ENCODE peak calls at places on chromosomes 11 and 22, in four cellular contexts. W, A, S and Y are unnamed samples.

GRCh38 chr11:108758458-108758857 is 93.6 kb downstream of the DDX10 start:
- DNase-seq in W (no peak), A (no peak), S (no peak), Y (no peak)

GRCh38 chr11:12802418-12803085 is 128.3 kb downstream of the TEAD1 start:
- DNase-seq in W (peak), A (peak), S (peak), Y (no peak)

GRCh38 chr11:40281055-40281580 is 1178.3 kb downstream of the LRRC4C start:
- DNase-seq in W (no peak), A (no peak), S (no peak), Y (no peak)

GRCh38 chr11:127610787-127611186 is 610.2 kb upstream of the KIRREL3 start:
- DNase-seq in W (no peak), A (no peak), S (no peak), Y (no peak)

GRCh38 chr11:78230161-78230877 is 41.6 kb downstream of the USP35 start:
- DNase-seq in W (no peak), A (peak), S (no peak), Y (no peak)

GRCh38 chr22:19578180-19579004 is 54.2 kb upstream of the CLDN5 start:
- DNase-seq in W (no peak), A (peak), S (no peak), Y (no peak)

GRCh38 chr11:65871811-65872548 is 620 bp downstream of the EFEMP2 start:
- DNase-seq in W (no peak), A (no peak), S (no peak), Y (peak)

GRCh38 chr22:42217019-42217751 is 53.3 kb downstream of the TCF20 start:
- DNase-seq in W (peak), A (no peak), S (no peak), Y (no peak)

GRCh38 chr11:8871283-8871775 is 39.7 kb upstream of the AKIP1 start:
- DNase-seq in W (peak), A (no peak), S (peak), Y (peak)

GRCh38 chr11:39806652-39807051 is 1652.8 kb downstream of the LRRC4C start:
- DNase-seq in W (no peak), A (no peak), S (no peak), Y (no peak)

GRCh38 chr11:70491696-70492472 is 93.6 kb downstream of the CTTN start:
- DNase-seq in W (no peak), A (no peak), S (no peak), Y (no peak)

GRCh38 chr11:112999518-112999917 is 38.3 kb downstream of the NCAM1 start:
- DNase-seq in W (no peak), A (no peak), S (no peak), Y (no peak)

GRCh38 chr11:71929491-71929890 is 645 bp downstream of the RNF121 start:
- DNase-seq in W (no peak), A (no peak), S (no peak), Y (no peak)

GRCh38 chr11:17431139-17431538 is 42.7 kb upstream of the KCNJ11 start:
- DNase-seq in W (no peak), A (no peak), S (no peak), Y (no peak)

GRCh38 chr11:97893612-97894011 is 1127.1 kb upstream of the CNTN5 start:
- DNase-seq in W (no peak), A (no peak), S (no peak), Y (no peak)

GRCh38 chr11:102253018-102253775 is 64.1 kb upstream of the BIRC3 start:
- DNase-seq in W (no peak), A (peak), S (no peak), Y (no peak)

GRCh38 chr11:25876456-25876965 is 455.4 kb upstream of the ANO3 start:
- DNase-seq in W (no peak), A (no peak), S (no peak), Y (no peak)

GRCh38 chr11:128903248-128904041 is 12.3 kb downstream of the KCNJ5 start:
- DNase-seq in W (no peak), A (no peak), S (no peak), Y (no peak)

GRCh38 chr11:65454696-65455456 is 32.3 kb downstream of the NEAT1 start:
- DNase-seq in W (peak), A (peak), S (peak), Y (peak)

GRCh38 chr11:108959124-108959761 is 294.4 kb downstream of the DDX10 start:
- DNase-seq in W (no peak), A (no peak), S (no peak), Y (no peak)

GRCh38 chr11:119716475-119717057 is 12.4 kb downstream of the NECTIN1 start:
- DNase-seq in W (no peak), A (no peak), S (no peak), Y (no peak)

GRCh38 chr11:132456735-132457328 is 1075.5 kb downstream of the OPCML start:
- DNase-seq in W (no peak), A (no peak), S (no peak), Y (no peak)

GRCh38 chr11:75189911-75190310 is 39.0 kb downstream of the SLCO2B1 start:
- DNase-seq in W (no peak), A (no peak), S (no peak), Y (no peak)

GRCh38 chr22:27170491-27170890 is 513.1 kb downstream of the MIAT start:
- DNase-seq in W (peak), A (no peak), S (no peak), Y (no peak)

GRCh38 chr22:19463491-19464469 is 15.2 kb downstream of the UFD1 start:
- DNase-seq in W (no peak), A (no peak), S (no peak), Y (no peak)

GRCh38 chr22:38700271-38700788 is 413 bp downstream of the JOSD1 start:
- DNase-seq in W (no peak), A (no peak), S (peak), Y (peak)

GRCh38 chr11:70423523-70424505 is 25.5 kb downstream of the CTTN start:
- DNase-seq in W (peak), A (peak), S (peak), Y (no peak)

GRCh38 chr11:5367461-5368074 is 16.0 kb upstream of the OR51M1 start:
- DNase-seq in W (no peak), A (no peak), S (no peak), Y (no peak)

GRCh38 chr11:106961518-106961917 is 56.8 kb downstream of the GUCY1A2 start:
- DNase-seq in W (peak), A (no peak), S (no peak), Y (no peak)

GRCh38 chr11:118768715-118769114 is 22.2 kb downstream of the DDX6 start:
- DNase-seq in W (no peak), A (no peak), S (peak), Y (no peak)

GRCh38 chr11:72584293-72584921 is 89.8 kb downstream of the PDE2A start:
- DNase-seq in W (no peak), A (no peak), S (no peak), Y (peak)

GRCh38 chr11:15967966-15968365 is 388.4 kb downstream of the SOX6 start:
- DNase-seq in W (peak), A (no peak), S (no peak), Y (no peak)

GRCh38 chr11:74057251-74058151 is 48.6 kb upstream of the UCP3 start:
- DNase-seq in W (no peak), A (peak), S (peak), Y (no peak)

GRCh38 chr11:57340228-57340627 is 2.1 kb downstream of the P2RX3 start:
- DNase-seq in W (no peak), A (peak), S (no peak), Y (peak)

GRCh38 chr22:49569286-49570031 is 258.2 kb downstream of the BRD1 start:
- DNase-seq in W (no peak), A (no peak), S (no peak), Y (no peak)

GRCh38 chr11:77322506-77322905 is 21.0 kb upstream of the GDPD4 start:
- DNase-seq in W (no peak), A (no peak), S (no peak), Y (no peak)

GRCh38 chr11:31652528-31652927 is 143.0 kb downstream of the ELP4 start:
- DNase-seq in W (no peak), A (no peak), S (no peak), Y (no peak)

GRCh38 chr11:31810779-31811647 is at the start of gene PAX6:
- DNase-seq in W (peak), A (peak), S (peak), Y (peak)

GRCh38 chr11:27462543-27462942 is 10.0 kb downstream of the LGR4 start:
- DNase-seq in W (peak), A (peak), S (no peak), Y (no peak)

GRCh38 chr11:69300124-69301032 is 6.4 kb downstream of the MYEOV start:
- DNase-seq in W (peak), A (peak), S (no peak), Y (no peak)
- TF ChIP-seq HMGXB4 in W (no peak), A (no peak), S (no peak), Y (no peak)

DNA sequence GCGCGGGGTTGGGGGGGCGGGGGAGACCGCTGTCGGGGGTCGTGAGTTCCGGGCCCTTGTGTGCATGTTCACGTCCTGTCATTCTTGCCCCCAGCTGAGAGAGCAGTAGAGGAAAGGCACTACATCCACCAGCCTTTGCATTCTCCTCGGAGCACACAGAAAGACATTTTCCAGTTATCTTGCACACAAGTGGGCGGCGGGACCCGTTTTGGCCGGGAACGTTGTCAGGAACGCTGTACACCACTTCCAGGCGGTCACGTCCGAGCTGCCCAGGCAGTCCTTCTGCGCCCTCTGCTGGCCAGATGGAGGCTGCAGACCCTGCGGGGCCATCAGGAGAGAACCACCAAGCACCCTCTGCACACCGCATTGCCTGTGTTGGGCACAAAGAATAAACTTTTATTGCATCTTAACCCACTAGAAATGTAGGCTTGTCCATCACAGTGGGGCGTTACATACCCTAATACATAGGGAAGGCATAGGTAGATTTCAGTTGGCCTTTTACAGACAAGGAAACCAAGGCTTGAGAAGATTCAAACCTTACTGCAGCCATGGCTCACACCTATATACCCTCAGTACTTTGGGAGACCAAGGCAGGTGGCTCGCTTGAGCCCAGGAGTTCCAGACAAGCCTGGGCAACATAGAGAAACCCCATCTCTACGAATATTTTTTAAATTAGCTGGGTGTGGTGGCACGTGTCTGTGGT is 2.8 kb upstream of the CDKN1C start:
- DNase-seq in W (peak), A (peak), S (peak), Y (peak)
- TF ChIP-seq JUN in W (no peak), A (no peak), S (no peak), Y (no peak)

GRCh38 chr22:36026741-36027140 is 1.9 kb downstream of the RBFOX2 start:
- DNase-seq in W (no peak), A (no peak), S (no peak), Y (no peak)
- TF ChIP-seq HMGXB4 in W (no peak), A (no peak), S (no peak), Y (no peak)

GRCh38 chr11:1481483-1481825 is 5.1 kb downstream of the MOB2 start:
- DNase-seq in W (no peak), A (no peak), S (no peak), Y (no peak)

GRCh38 chr11:1479678-1480118 is 6.9 kb downstream of the MOB2 start:
- DNase-seq in W (no peak), A (no peak), S (no peak), Y (no peak)

GRCh38 chr11:1480191-1480554 is 6.4 kb downstream of the MOB2 start:
- DNase-seq in W (no peak), A (no peak), S (no peak), Y (no peak)

GRCh38 chr11:1481861-1482441 is 4.6 kb downstream of the MOB2 start:
- DNase-seq in W (no peak), A (no peak), S (no peak), Y (no peak)

DNA sequence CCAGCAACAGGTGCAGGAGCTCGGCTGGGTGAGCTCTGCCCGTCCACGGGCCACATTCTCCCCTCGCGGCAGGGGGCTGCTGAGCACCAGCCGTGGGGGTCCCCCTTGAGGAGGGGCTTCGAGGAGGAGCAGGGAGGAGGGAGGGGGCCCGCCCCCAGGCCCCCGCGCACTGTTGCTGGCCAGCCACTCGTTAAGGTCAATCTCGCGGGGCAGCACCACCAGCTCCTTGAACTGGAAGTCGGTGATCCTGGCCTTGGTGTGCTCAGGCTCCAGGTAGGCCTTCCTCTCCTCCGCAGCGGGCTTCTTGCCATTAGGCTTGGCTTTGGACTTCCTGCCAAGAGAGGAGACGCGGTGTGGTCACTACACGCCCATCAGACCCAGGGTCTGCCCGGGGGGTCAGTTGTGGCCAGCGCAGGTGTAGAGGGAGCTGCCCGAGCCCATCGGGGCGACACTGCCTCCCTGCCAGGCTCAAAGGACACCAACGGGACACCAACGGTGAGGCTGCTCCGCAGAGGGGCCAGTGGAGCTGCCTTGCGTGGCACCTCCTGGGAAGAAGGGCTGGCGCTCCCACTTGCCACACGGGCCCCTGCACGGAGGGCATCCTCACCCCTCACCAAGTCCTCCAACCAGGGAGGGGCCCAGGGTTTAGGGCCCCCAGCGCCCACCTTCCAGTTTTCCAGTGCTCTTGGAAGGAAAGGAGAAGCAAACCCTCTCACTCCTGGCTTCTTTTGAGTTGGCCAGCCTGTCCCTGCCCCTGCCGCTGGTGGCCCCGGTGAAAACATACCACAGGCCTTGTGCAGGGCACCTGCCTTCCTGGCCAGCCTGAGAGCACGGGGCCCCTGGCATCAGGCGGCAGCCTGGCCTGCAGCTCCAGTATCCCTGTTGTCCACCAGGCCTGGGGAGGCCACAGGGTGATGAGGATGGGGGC is 5.8 kb downstream of the MOB2 start:
- DNase-seq in W (no peak), A (no peak), S (no peak), Y (no peak)
- TF ChIP-seq JUN in W (no peak), A (no peak), S (no peak), Y (no peak)